ENCODE peak calls at places on chromosomes 6 and 20, in nine cellular contexts. One of them, this sample, is unnamed.

GRCh38 chr6:100593522-100593921 is 128.8 kb upstream of the SIM1 start:
- DNase-seq in MM.1S: no peak
- DNase-seq in lower lobe of right lung: no peak
- DNase-seq in tibial nerve: no peak
- DNase-seq in pancreas: no peak
- DNase-seq in tibial artery: no peak
- DNase-seq in epithelial cell of esophagus: no peak
- DNase-seq in neural progenitor cell: no peak
- DNase-seq in left ventricle myocardium inferior: no peak
- DNase-seq in this sample: no peak

GRCh38 chr6:100862063-100862462 is 19.1 kb downstream of the ASCC3 start:
- DNase-seq in MM.1S: no peak
- DNase-seq in lower lobe of right lung: no peak
- DNase-seq in tibial nerve: no peak
- DNase-seq in pancreas: no peak
- DNase-seq in tibial artery: no peak
- DNase-seq in epithelial cell of esophagus: no peak
- DNase-seq in neural progenitor cell: no peak
- DNase-seq in left ventricle myocardium inferior: no peak
- DNase-seq in this sample: no peak

GRCh38 chr6:33875696-33876095 is 71.9 kb upstream of the MLN start:
- DNase-seq in MM.1S: no peak
- DNase-seq in lower lobe of right lung: no peak
- DNase-seq in tibial nerve: no peak
- DNase-seq in pancreas: no peak
- DNase-seq in tibial artery: no peak
- DNase-seq in epithelial cell of esophagus: no peak
- DNase-seq in neural progenitor cell: no peak
- DNase-seq in left ventricle myocardium inferior: no peak
- DNase-seq in this sample: no peak

GRCh38 chr6:90285611-90286381 is 10.8 kb downstream of the BACH2 start:
- DNase-seq in MM.1S: peak
- DNase-seq in lower lobe of right lung: peak
- DNase-seq in tibial nerve: peak
- DNase-seq in pancreas: peak
- DNase-seq in tibial artery: peak
- DNase-seq in epithelial cell of esophagus: peak
- DNase-seq in neural progenitor cell: peak
- DNase-seq in left ventricle myocardium inferior: peak
- DNase-seq in this sample: peak

GRCh38 chr20:43507150-43508080 is at the start of gene L3MBTL1:
- DNase-seq in MM.1S: peak
- DNase-seq in lower lobe of right lung: peak
- DNase-seq in tibial nerve: no peak
- DNase-seq in pancreas: peak
- DNase-seq in tibial artery: no peak
- DNase-seq in epithelial cell of esophagus: peak
- DNase-seq in neural progenitor cell: peak
- DNase-seq in left ventricle myocardium inferior: peak
- DNase-seq in this sample: no peak

GRCh38 chr6:170186909-170187668 is 103.8 kb downstream of the DLL1 start:
- DNase-seq in MM.1S: no peak
- DNase-seq in lower lobe of right lung: no peak
- DNase-seq in tibial nerve: peak
- DNase-seq in pancreas: no peak
- DNase-seq in tibial artery: no peak
- DNase-seq in epithelial cell of esophagus: no peak
- DNase-seq in neural progenitor cell: no peak
- DNase-seq in left ventricle myocardium inferior: no peak
- DNase-seq in this sample: no peak

GRCh38 chr6:9527679-9528286 is 887.1 kb downstream of the TFAP2A start:
- DNase-seq in MM.1S: no peak
- DNase-seq in lower lobe of right lung: no peak
- DNase-seq in tibial nerve: no peak
- DNase-seq in pancreas: no peak
- DNase-seq in tibial artery: no peak
- DNase-seq in epithelial cell of esophagus: peak
- DNase-seq in neural progenitor cell: no peak
- DNase-seq in left ventricle myocardium inferior: no peak
- DNase-seq in this sample: no peak

GRCh38 chr6:24924956-24925355 is 10.8 kb downstream of the RIPOR2 start:
- DNase-seq in MM.1S: no peak
- DNase-seq in lower lobe of right lung: no peak
- DNase-seq in tibial nerve: no peak
- DNase-seq in pancreas: no peak
- DNase-seq in tibial artery: no peak
- DNase-seq in epithelial cell of esophagus: peak
- DNase-seq in neural progenitor cell: no peak
- DNase-seq in left ventricle myocardium inferior: no peak
- DNase-seq in this sample: no peak

GRCh38 chr6:136523196-136523595 is 27.0 kb downstream of the MAP7 start:
- DNase-seq in MM.1S: no peak
- DNase-seq in lower lobe of right lung: no peak
- DNase-seq in tibial nerve: no peak
- DNase-seq in pancreas: no peak
- DNase-seq in tibial artery: no peak
- DNase-seq in epithelial cell of esophagus: no peak
- DNase-seq in neural progenitor cell: no peak
- DNase-seq in left ventricle myocardium inferior: no peak
- DNase-seq in this sample: no peak

GRCh38 chr6:15417811-15418210 is 171.9 kb downstream of the JARID2 start:
- DNase-seq in MM.1S: no peak
- DNase-seq in lower lobe of right lung: no peak
- DNase-seq in tibial nerve: no peak
- DNase-seq in pancreas: no peak
- DNase-seq in tibial artery: no peak
- DNase-seq in epithelial cell of esophagus: peak
- DNase-seq in neural progenitor cell: no peak
- DNase-seq in left ventricle myocardium inferior: no peak
- DNase-seq in this sample: no peak

GRCh38 chr6:68743099-68743498 is 108.0 kb downstream of the ADGRB3 start:
- DNase-seq in MM.1S: no peak
- DNase-seq in lower lobe of right lung: no peak
- DNase-seq in tibial nerve: no peak
- DNase-seq in pancreas: no peak
- DNase-seq in tibial artery: no peak
- DNase-seq in epithelial cell of esophagus: no peak
- DNase-seq in neural progenitor cell: no peak
- DNase-seq in left ventricle myocardium inferior: no peak
- DNase-seq in this sample: no peak

GRCh38 chr6:28693033-28693750 is 167.5 kb downstream of the GPX5 start:
- DNase-seq in MM.1S: no peak
- DNase-seq in lower lobe of right lung: no peak
- DNase-seq in tibial nerve: no peak
- DNase-seq in pancreas: no peak
- DNase-seq in tibial artery: no peak
- DNase-seq in epithelial cell of esophagus: peak
- DNase-seq in neural progenitor cell: peak
- DNase-seq in left ventricle myocardium inferior: no peak
- DNase-seq in this sample: no peak

GRCh38 chr6:33450434-33450833 is 3.9 kb upstream of the ZBTB9 start:
- DNase-seq in MM.1S: no peak
- DNase-seq in lower lobe of right lung: no peak
- DNase-seq in tibial nerve: no peak
- DNase-seq in pancreas: no peak
- DNase-seq in tibial artery: peak
- DNase-seq in epithelial cell of esophagus: no peak
- DNase-seq in neural progenitor cell: no peak
- DNase-seq in left ventricle myocardium inferior: no peak
- DNase-seq in this sample: no peak

GRCh38 chr6:13787146-13787545 is 27.2 kb downstream of the MCUR1 start:
- DNase-seq in MM.1S: no peak
- DNase-seq in lower lobe of right lung: no peak
- DNase-seq in tibial nerve: no peak
- DNase-seq in pancreas: no peak
- DNase-seq in tibial artery: no peak
- DNase-seq in epithelial cell of esophagus: no peak
- DNase-seq in neural progenitor cell: peak
- DNase-seq in left ventricle myocardium inferior: no peak
- DNase-seq in this sample: no peak

GRCh38 chr6:143394351-143394750 is 56.1 kb downstream of the ADAT2 start:
- DNase-seq in MM.1S: no peak
- DNase-seq in lower lobe of right lung: no peak
- DNase-seq in tibial nerve: no peak
- DNase-seq in pancreas: no peak
- DNase-seq in tibial artery: no peak
- DNase-seq in epithelial cell of esophagus: no peak
- DNase-seq in neural progenitor cell: no peak
- DNase-seq in left ventricle myocardium inferior: no peak
- DNase-seq in this sample: no peak

GRCh38 chr20:41249371-41249770 is 68.2 kb downstream of the ZHX3 start:
- DNase-seq in MM.1S: no peak
- DNase-seq in lower lobe of right lung: no peak
- DNase-seq in tibial nerve: peak
- DNase-seq in pancreas: no peak
- DNase-seq in tibial artery: peak
- DNase-seq in epithelial cell of esophagus: peak
- DNase-seq in neural progenitor cell: peak
- DNase-seq in left ventricle myocardium inferior: peak
- DNase-seq in this sample: peak

GRCh38 chr20:36572701-36573102 is 695 bp upstream of the TGIF2 start:
- DNase-seq in MM.1S: no peak
- DNase-seq in lower lobe of right lung: no peak
- DNase-seq in tibial nerve: no peak
- DNase-seq in pancreas: no peak
- DNase-seq in tibial artery: no peak
- DNase-seq in epithelial cell of esophagus: peak
- DNase-seq in neural progenitor cell: peak
- DNase-seq in left ventricle myocardium inferior: no peak
- DNase-seq in this sample: no peak

GRCh38 chr20:36573103-36573797 is at the start of gene TGIF2:
- DNase-seq in MM.1S: peak
- DNase-seq in lower lobe of right lung: peak
- DNase-seq in tibial nerve: peak
- DNase-seq in pancreas: peak
- DNase-seq in tibial artery: peak
- DNase-seq in epithelial cell of esophagus: peak
- DNase-seq in neural progenitor cell: peak
- DNase-seq in left ventricle myocardium inferior: peak
- DNase-seq in this sample: no peak

GRCh38 chr20:36573798-36574277 is 441 bp downstream of the TGIF2 start:
- DNase-seq in MM.1S: peak
- DNase-seq in lower lobe of right lung: peak
- DNase-seq in tibial nerve: no peak
- DNase-seq in pancreas: peak
- DNase-seq in tibial artery: no peak
- DNase-seq in epithelial cell of esophagus: no peak
- DNase-seq in neural progenitor cell: no peak
- DNase-seq in left ventricle myocardium inferior: peak
- DNase-seq in this sample: no peak

GRCh38 chr20:36569847-36570429 is 3.5 kb upstream of the TGIF2 start:
- DNase-seq in MM.1S: no peak
- DNase-seq in lower lobe of right lung: no peak
- DNase-seq in tibial nerve: no peak
- DNase-seq in pancreas: no peak
- DNase-seq in tibial artery: no peak
- DNase-seq in epithelial cell of esophagus: no peak
- DNase-seq in neural progenitor cell: no peak
- DNase-seq in left ventricle myocardium inferior: no peak
- DNase-seq in this sample: no peak

GRCh38 chr20:36571564-36572504 is 1.6 kb upstream of the TGIF2 start:
- DNase-seq in MM.1S: no peak
- DNase-seq in lower lobe of right lung: no peak
- DNase-seq in tibial nerve: no peak
- DNase-seq in pancreas: no peak
- DNase-seq in tibial artery: no peak
- DNase-seq in epithelial cell of esophagus: no peak
- DNase-seq in neural progenitor cell: peak
- DNase-seq in left ventricle myocardium inferior: no peak
- DNase-seq in this sample: no peak
- TF ChIP-seq CTCF in MM.1S: no peak
- TF ChIP-seq CTCF in lower lobe of right lung: no peak
- TF ChIP-seq CTCF in tibial nerve: no peak
- TF ChIP-seq CTCF in pancreas: no peak
- TF ChIP-seq CTCF in tibial artery: no peak
- TF ChIP-seq CTCF in epithelial cell of esophagus: no peak
- TF ChIP-seq CTCF in neural progenitor cell: peak
- TF ChIP-seq CTCF in left ventricle myocardium inferior: no peak
- TF ChIP-seq CTCF in this sample: no peak

GRCh38 chr6:92504509-92504908 is 914.9 kb downstream of the EPHA7 start:
- DNase-seq in MM.1S: no peak
- DNase-seq in lower lobe of right lung: no peak
- DNase-seq in tibial nerve: no peak
- DNase-seq in pancreas: no peak
- DNase-seq in tibial artery: no peak
- DNase-seq in epithelial cell of esophagus: no peak
- DNase-seq in neural progenitor cell: no peak
- DNase-seq in left ventricle myocardium inferior: no peak
- DNase-seq in this sample: no peak

GRCh38 chr6:92510137-92510536 is 909.2 kb downstream of the EPHA7 start:
- DNase-seq in MM.1S: no peak
- DNase-seq in lower lobe of right lung: no peak
- DNase-seq in tibial nerve: no peak
- DNase-seq in pancreas: no peak
- DNase-seq in tibial artery: no peak
- DNase-seq in epithelial cell of esophagus: no peak
- DNase-seq in neural progenitor cell: no peak
- DNase-seq in left ventricle myocardium inferior: no peak
- DNase-seq in this sample: no peak

GRCh38 chr6:92507552-92507951 is 911.8 kb downstream of the EPHA7 start:
- DNase-seq in MM.1S: no peak
- DNase-seq in lower lobe of right lung: no peak
- DNase-seq in tibial nerve: no peak
- DNase-seq in pancreas: no peak
- DNase-seq in tibial artery: no peak
- DNase-seq in epithelial cell of esophagus: no peak
- DNase-seq in neural progenitor cell: no peak
- DNase-seq in left ventricle myocardium inferior: no peak
- DNase-seq in this sample: no peak
- H3K4me3 ChIP-seq in MM.1S: no peak
- H3K4me3 ChIP-seq in lower lobe of right lung: no peak
- H3K4me3 ChIP-seq in tibial nerve: no peak
- H3K4me3 ChIP-seq in pancreas: no peak
- H3K4me3 ChIP-seq in tibial artery: no peak
- H3K4me3 ChIP-seq in epithelial cell of esophagus: no peak
- H3K4me3 ChIP-seq in neural progenitor cell: no peak
- H3K4me3 ChIP-seq in left ventricle myocardium inferior: no peak
- H3K4me3 ChIP-seq in this sample: no peak

DNA sequence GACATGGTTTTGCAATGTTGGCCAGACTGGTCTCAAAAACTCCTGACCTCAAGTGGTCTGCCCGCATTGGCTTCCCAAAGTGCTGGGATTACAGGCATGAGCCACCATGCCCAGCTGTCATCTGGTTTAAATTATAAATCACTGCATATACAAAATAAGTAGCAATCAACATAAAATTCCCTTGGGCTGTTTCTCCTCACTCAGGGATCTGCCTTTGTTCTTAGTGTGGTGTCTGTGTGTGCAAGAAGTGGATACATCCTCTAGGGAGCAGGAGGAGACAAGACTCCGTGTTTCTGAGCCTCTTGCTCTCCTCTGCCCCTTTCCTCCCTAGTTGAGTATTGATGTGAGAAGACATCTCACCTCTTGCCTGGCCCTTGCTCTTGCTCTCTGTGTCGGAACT is 65.2 kb upstream of the ADGRF4 start:
- DNase-seq in MM.1S: no peak
- DNase-seq in lower lobe of right lung: no peak
- DNase-seq in tibial nerve: no peak
- DNase-seq in pancreas: no peak
- DNase-seq in tibial artery: no peak
- DNase-seq in epithelial cell of esophagus: peak
- DNase-seq in neural progenitor cell: peak
- DNase-seq in left ventricle myocardium inferior: no peak
- DNase-seq in this sample: no peak
- TF ChIP-seq CTCF in MM.1S: no peak
- TF ChIP-seq CTCF in lower lobe of right lung: no peak
- TF ChIP-seq CTCF in tibial nerve: no peak
- TF ChIP-seq CTCF in pancreas: no peak
- TF ChIP-seq CTCF in tibial artery: no peak
- TF ChIP-seq CTCF in epithelial cell of esophagus: peak
- TF ChIP-seq CTCF in neural progenitor cell: peak
- TF ChIP-seq CTCF in left ventricle myocardium inferior: no peak
- TF ChIP-seq CTCF in this sample: peak

GRCh38 chr6:129679758-129680157 is 30.2 kb downstream of the ARHGAP18 start:
- DNase-seq in MM.1S: no peak
- DNase-seq in lower lobe of right lung: no peak
- DNase-seq in tibial nerve: no peak
- DNase-seq in pancreas: no peak
- DNase-seq in tibial artery: no peak
- DNase-seq in epithelial cell of esophagus: no peak
- DNase-seq in neural progenitor cell: no peak
- DNase-seq in left ventricle myocardium inferior: no peak
- DNase-seq in this sample: no peak
- H3K4me3 ChIP-seq in MM.1S: no peak
- H3K4me3 ChIP-seq in lower lobe of right lung: no peak
- H3K4me3 ChIP-seq in tibial nerve: no peak
- H3K4me3 ChIP-seq in pancreas: no peak
- H3K4me3 ChIP-seq in tibial artery: no peak
- H3K4me3 ChIP-seq in epithelial cell of esophagus: no peak
- H3K4me3 ChIP-seq in neural progenitor cell: no peak
- H3K4me3 ChIP-seq in left ventricle myocardium inferior: no peak
- H3K4me3 ChIP-seq in this sample: no peak